ENCODE peak calls at places on chromosomes 5 and 9, in six cellular contexts. A, T, M, V, G and C are unnamed samples.

GRCh38 chr9:94770344-94770743 is 43.8 kb downstream of the AOPEP start:
- DNase-seq in A (no peak), T (no peak), M (no peak), V (no peak), G (no peak), C (no peak)

GRCh38 chr9:71814226-71814625 is 45.9 kb upstream of the CEMIP2 start:
- DNase-seq in A (no peak), T (no peak), M (peak), V (no peak), G (no peak), C (no peak)

GRCh38 chr9:26329974-26330373 is 562.6 kb downstream of the CAAP1 start:
- DNase-seq in A (no peak), T (no peak), M (no peak), V (no peak), G (no peak), C (no peak)

GRCh38 chr9:83933804-83934203 is 12.6 kb upstream of the KIF27 start:
- DNase-seq in A (no peak), T (peak), M (peak), V (peak), G (no peak), C (no peak)

GRCh38 chr9:30673132-30673531 is 1711.3 kb upstream of the ACO1 start:
- DNase-seq in A (no peak), T (no peak), M (no peak), V (no peak), G (no peak), C (no peak)

GRCh38 chr9:137348781-137349470 is 46.9 kb upstream of the NRARP start:
- DNase-seq in A (no peak), T (no peak), M (no peak), V (no peak), G (no peak), C (no peak)

GRCh38 chr5:1892211-1892610 is 9.5 kb upstream of the IRX4 start:
- DNase-seq in A (no peak), T (no peak), M (no peak), V (peak), G (no peak), C (no peak)

GRCh38 chr5:6633469-6634326 is 458 bp downstream of the SRD5A1 start:
- DNase-seq in A (no peak), T (no peak), M (no peak), V (no peak), G (no peak), C (no peak)

GRCh38 chr9:93468763-93469456 is 15.5 kb upstream of the FAM120AOS start:
- DNase-seq in A (no peak), T (no peak), M (no peak), V (no peak), G (no peak), C (no peak)

GRCh38 chr5:9545301-9545958 is 445 bp downstream of the SEMA5A start:
- DNase-seq in A (no peak), T (peak), M (no peak), V (peak), G (no peak), C (no peak)

GRCh38 chr5:9544502-9545300 is 1.2 kb downstream of the SEMA5A start:
- DNase-seq in A (peak), T (peak), M (peak), V (peak), G (peak), C (peak)

GRCh38 chr5:9540791-9541190 is 5.1 kb downstream of the SEMA5A start:
- DNase-seq in A (no peak), T (no peak), M (no peak), V (no peak), G (no peak), C (no peak)

GRCh38 chr5:9544056-9544455 is 1.8 kb downstream of the SEMA5A start:
- DNase-seq in A (no peak), T (no peak), M (no peak), V (no peak), G (no peak), C (no peak)

DNA sequence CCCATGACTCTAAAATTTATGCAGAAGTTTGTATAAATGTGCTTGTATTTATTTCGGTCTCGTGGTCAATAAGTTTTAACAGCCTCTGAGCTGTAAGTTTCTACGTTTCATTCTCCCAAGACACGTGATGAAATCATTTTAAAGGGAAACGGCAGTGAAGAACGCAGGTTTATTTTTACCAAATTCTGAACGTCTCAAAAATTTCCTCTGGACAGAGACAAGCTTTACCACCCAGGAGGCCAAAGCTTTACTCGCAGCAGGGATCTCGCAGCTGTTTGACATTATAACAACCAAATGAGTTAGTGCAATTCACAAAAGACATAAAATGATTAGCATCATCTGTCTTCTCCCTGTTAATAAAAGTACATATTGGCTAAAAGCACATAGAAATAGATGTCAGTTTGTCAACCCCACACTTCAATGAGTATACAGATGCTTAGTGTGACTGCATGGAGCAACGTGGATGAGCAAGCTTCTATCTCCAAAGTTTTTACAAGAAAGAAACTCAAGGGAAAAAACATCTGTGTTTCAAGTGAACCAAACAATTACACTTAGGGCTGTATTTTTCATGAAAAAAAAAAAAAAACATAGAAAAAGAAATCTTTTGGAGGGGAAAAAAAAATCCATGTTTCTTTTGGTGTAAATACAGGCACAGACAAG is 2.5 kb downstream of the SEMA5A start:
- DNase-seq in A (no peak), T (no peak), M (no peak), V (no peak), G (no peak), C (no peak)
- H3K4me3 ChIP-seq in A (no peak), T (peak), M (no peak), V (peak), G (no peak), C (no peak)

DNA sequence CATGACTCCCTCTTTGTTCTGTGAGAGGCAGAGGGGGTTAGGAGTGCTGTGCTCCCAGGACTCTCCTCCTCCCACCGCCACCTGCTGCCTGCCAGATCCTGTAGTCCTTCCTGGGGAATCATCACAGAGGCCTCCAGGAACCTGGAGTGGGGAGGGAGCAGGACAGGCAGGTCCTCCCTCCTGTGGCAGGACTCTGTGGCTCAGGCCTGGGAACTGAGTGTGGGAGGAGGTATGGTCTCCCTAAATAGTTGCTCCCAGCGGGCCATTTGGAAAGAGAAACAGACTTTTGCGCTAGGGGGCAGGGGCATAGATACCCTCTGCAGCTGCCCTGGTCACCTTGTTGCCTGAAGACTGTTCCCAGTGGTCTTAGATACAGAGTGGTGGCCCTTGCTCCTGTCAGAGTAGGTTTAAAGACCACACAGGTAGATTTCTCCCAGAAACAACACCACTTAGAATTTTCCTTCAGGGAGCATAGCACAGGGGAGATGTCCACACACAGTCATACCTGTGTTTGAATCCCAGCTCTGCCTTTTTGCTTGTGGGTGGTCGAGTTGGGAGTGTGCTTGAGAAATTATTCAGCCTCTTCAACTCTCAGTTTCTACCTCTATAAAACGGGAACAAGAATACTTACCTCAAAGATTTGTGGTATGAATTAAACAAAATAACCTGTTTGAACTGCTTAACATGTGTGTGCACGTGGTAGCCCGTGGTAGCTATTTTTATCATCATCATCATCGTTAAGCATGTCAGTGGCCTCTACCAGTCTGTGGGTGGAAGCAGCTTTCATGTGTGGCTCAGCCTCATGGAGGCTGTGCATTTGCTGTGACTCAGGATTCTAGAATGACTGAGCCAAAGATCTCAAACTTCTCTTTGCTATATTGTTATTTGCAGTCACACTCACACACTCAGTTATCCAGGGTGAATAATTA is 55.8 kb downstream of the SLC22A5 start:
- DNase-seq in A (peak), T (no peak), M (no peak), V (no peak), G (no peak), C (peak)
- H3K4me3 ChIP-seq in A (peak), T (peak), M (no peak), V (peak), G (no peak), C (peak)

GRCh38 chr5:160441352-160441781 is 19.7 kb downstream of the PTTG1 start:
- DNase-seq in A (no peak), T (no peak), M (no peak), V (no peak), G (no peak), C (no peak)

GRCh38 chr5:160436017-160436416 is 14.4 kb downstream of the PTTG1 start:
- DNase-seq in A (no peak), T (no peak), M (no peak), V (no peak), G (no peak), C (no peak)

GRCh38 chr5:160442824-160443431 is 21.3 kb downstream of the PTTG1 start:
- DNase-seq in A (no peak), T (no peak), M (no peak), V (no peak), G (no peak), C (peak)

GRCh38 chr5:160439205-160439600 is 17.5 kb downstream of the PTTG1 start:
- DNase-seq in A (no peak), T (peak), M (peak), V (peak), G (peak), C (peak)

DNA sequence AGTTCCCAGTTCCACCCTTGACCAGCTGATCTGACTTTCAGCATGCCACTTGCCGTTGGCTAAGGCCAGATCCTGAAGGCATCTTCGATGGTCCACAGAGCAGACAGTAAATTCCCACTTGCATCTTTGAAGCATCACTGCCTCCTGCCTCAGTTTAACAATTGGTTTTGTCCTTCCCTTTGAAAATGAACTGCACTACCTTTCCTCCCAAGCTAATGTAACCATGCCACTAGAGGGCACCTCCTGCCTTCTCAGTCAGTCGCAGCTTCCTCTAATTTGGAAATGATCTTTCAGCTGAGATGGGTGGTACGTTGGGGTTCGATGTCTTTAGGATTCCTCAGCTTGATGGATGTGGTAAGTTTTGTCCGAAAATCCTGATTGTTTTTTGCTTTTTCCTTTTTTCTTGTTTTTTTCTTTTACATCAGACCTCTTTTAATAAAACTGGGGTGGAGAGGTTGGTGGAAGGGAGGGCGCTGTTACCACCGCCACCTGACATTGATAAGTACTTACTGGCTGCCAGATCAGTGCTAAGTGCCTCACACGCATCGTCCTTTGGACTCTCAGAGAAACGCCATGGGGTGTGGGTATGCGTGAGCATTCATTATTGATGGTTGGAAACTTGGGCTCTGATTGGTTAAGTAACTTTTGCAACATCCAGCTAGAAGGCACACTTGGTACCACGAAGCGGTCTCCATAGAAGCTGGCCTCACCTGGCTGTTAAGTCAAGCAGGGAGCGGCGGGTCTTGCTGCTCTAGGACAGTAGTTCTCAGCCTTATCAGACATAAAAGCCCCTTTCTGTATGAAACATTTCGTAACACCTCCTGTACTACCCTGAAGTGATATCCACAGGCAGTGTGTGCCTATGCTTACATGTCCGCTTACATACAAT is 16.9 kb downstream of the PTTG1 start:
- DNase-seq in A (no peak), T (no peak), M (no peak), V (peak), G (peak), C (no peak)
- H3K4me3 ChIP-seq in A (peak), T (peak), M (peak), V (peak), G (peak), C (peak)

GRCh38 chr9:91160181-91160580 is 201.5 kb downstream of the AUH start:
- DNase-seq in A (no peak), T (no peak), M (no peak), V (no peak), G (no peak), C (no peak)
- H3K4me3 ChIP-seq in A (no peak), T (no peak), M (no peak), V (no peak), G (no peak), C (no peak)